ENCODE peak calls at places on chromosome 13, in four cellular contexts. Z is AG04450, E is breast epithelium, Y is tibial artery. H is an unnamed sample. For H3K27me3, the result is how much of the 10 kb centered on the place peaks cover.

GRCh38 chr13:97160421-97160820 is 61.7 kb upstream of the MBNL2 start:
- DNase-seq in Z (no peak), E (no peak), Y (no peak), H (no peak)

GRCh38 chr13:47480121-47480520 is 521.0 kb downstream of the SUCLA2 start:
- DNase-seq in Z (peak), E (no peak), Y (no peak), H (peak)

GRCh38 chr13:43472344-43472743 is 314.4 kb downstream of the ENOX1 start:
- DNase-seq in Z (no peak), E (no peak), Y (no peak), H (no peak)

GRCh38 chr13:113929628-113930615 is 44.0 kb downstream of the C13orf46 start:
- DNase-seq in Z (no peak), E (no peak), Y (peak), H (no peak)

GRCh38 chr13:27997904-27998522 is 9.5 kb upstream of the URAD start:
- DNase-seq in Z (no peak), E (no peak), Y (peak), H (peak)

GRCh38 chr13:27279506-27279905 is 8.9 kb downstream of the RASL11A start:
- DNase-seq in Z (no peak), E (no peak), Y (no peak), H (no peak)

GRCh38 chr13:27425918-27426630 is 1.7 kb downstream of the GTF3A start:
- DNase-seq in Z (no peak), E (peak), Y (peak), H (peak)

GRCh38 chr13:110426745-110427144 is 119.7 kb downstream of the COL4A2 start:
- DNase-seq in Z (no peak), E (no peak), Y (peak), H (no peak)

GRCh38 chr13:106484084-106484754 is 51.2 kb downstream of the EFNB2 start:
- DNase-seq in Z (no peak), E (no peak), Y (no peak), H (no peak)

GRCh38 chr13:74325106-74325505 is 190.9 kb upstream of the KLF12 start:
- DNase-seq in Z (peak), E (no peak), Y (no peak), H (peak)

GRCh38 chr13:90485441-90485840 is 862.0 kb upstream of the MIR17HG start:
- DNase-seq in Z (no peak), E (no peak), Y (no peak), H (peak)

GRCh38 chr13:65275838-65276630 is 1954.1 kb downstream of the PCDH9 start:
- DNase-seq in Z (no peak), E (no peak), Y (no peak), H (no peak)

GRCh38 chr13:20363604-20364003 is 131.5 kb upstream of the GJB6 start:
- DNase-seq in Z (no peak), E (no peak), Y (no peak), H (no peak)

GRCh38 chr13:73201601-73202000 is 142.8 kb downstream of the KLF5 start:
- DNase-seq in Z (no peak), E (no peak), Y (no peak), H (no peak)

GRCh38 chr13:29758591-29759114 is 91.8 kb downstream of the UBL3 start:
- DNase-seq in Z (no peak), E (no peak), Y (no peak), H (peak)

GRCh38 chr13:82062772-82063171 is 1721.8 kb upstream of the SPRY2 start:
- DNase-seq in Z (no peak), E (no peak), Y (no peak), H (no peak)

DNA sequence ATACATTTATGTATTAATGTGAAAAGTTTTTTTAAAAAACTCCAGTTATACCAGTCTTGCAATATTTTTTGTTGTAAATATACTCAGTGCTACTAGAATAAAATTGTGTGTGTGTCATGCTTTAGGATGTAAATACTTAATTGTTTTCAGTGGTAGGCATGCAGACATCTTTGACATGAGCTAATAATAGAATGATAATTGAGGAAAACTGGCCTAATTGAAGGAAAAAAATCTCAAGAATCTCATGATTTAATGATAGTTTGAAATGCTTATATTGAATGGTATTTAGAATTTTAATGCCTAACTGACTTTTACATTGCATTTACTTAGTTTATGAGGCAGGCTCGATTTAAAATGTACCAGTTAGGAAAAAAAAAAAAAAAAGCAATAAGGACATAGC is 3.2 kb upstream of the MAB21L1 start:
- DNase-seq in Z (no peak), E (no peak), Y (no peak), H (no peak)
- H3K27me3 ChIP-seq in Z (under half), E (under half), Y (under half), H (under half)

DNA sequence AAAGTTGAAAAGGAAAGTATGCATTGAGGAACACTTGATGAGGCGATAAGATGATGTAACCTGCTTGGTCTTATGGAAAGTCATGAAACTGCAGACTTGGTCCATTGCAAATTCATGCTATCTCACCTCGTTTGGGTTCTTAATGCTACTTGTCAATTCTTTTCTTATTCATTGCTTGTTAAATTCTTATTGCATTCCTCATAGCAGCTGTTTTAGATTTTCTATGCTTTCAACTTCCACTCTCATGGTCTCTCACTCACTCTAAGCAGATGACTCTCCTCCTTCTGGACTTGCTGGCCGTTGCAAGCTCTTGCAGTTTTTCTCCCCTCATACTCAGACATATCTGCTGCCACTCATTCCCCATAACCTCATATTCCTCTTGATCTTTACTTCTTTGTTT is 67.8 kb upstream of the CSNK1A1L start:
- DNase-seq in Z (peak), E (no peak), Y (no peak), H (peak)
- TF ChIP-seq CTCF in Z (peak), E (no peak), Y (no peak), H (no peak)

GRCh38 chr13:41613984-41614581 is 156.7 kb downstream of the RGCC start:
- DNase-seq in Z (peak), E (no peak), Y (peak), H (peak)

GRCh38 chr13:41613471-41613870 is 156.1 kb downstream of the RGCC start:
- DNase-seq in Z (no peak), E (no peak), Y (no peak), H (no peak)

GRCh38 chr13:41611385-41611784 is 154.0 kb downstream of the RGCC start:
- DNase-seq in Z (no peak), E (no peak), Y (no peak), H (no peak)

GRCh38 chr13:41615520-41615838 is 158.1 kb downstream of the RGCC start:
- DNase-seq in Z (no peak), E (no peak), Y (no peak), H (no peak)

DNA sequence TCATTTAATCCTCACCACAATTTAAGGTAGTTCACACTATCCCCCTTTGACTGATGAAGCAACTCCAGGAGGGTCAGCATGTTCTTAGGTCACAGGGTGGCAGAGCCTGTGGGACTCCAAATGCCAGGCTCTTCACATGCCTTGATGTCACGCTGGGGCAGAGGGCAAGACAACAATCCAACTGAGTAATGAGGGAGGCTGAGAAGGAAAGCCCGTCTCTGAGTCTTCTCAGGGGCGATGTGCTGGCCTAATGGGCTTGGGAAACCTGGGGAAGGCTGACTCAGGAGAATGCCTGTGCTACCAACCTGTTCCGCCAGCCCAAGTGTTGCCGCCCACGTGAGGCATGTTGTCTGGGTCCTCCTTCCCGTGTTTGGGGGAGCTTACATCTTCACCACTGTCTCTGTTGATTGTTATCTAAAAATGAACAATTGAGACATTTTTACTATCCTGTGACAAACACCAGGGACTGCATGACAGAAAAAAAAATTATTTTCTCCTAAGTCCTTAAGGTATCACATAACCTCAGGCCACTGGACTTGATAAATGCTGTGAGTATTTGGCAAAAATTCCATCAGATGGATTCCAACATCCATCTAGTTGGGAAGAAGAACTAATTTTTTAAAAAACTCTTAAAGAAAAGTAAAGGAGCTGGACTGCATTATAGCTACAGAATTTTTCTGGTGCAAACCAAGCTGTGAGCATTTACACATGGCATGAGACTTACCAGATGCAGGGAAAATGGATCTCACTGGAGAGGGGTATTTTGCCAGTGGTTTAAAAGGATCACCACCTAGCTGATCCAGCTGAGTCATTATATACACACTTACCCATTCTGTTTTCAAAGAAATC is 157.5 kb downstream of the RGCC start:
- DNase-seq in Z (no peak), E (no peak), Y (no peak), H (no peak)
- H3K27ac ChIP-seq in Z (peak), E (peak), Y (no peak), H (peak)

GRCh38 chr13:99959127-99959529 is 12.4 kb downstream of the ZIC5 start:
- DNase-seq in Z (no peak), E (no peak), Y (no peak), H (no peak)

GRCh38 chr13:99959538-99960230 is 11.9 kb downstream of the ZIC5 start:
- DNase-seq in Z (no peak), E (no peak), Y (no peak), H (no peak)

GRCh38 chr13:99960663-99961440 is 10.7 kb downstream of the ZIC5 start:
- DNase-seq in Z (no peak), E (no peak), Y (no peak), H (no peak)

GRCh38 chr13:99956473-99957349 is 14.9 kb downstream of the ZIC5 start:
- DNase-seq in Z (no peak), E (no peak), Y (no peak), H (no peak)

DNA sequence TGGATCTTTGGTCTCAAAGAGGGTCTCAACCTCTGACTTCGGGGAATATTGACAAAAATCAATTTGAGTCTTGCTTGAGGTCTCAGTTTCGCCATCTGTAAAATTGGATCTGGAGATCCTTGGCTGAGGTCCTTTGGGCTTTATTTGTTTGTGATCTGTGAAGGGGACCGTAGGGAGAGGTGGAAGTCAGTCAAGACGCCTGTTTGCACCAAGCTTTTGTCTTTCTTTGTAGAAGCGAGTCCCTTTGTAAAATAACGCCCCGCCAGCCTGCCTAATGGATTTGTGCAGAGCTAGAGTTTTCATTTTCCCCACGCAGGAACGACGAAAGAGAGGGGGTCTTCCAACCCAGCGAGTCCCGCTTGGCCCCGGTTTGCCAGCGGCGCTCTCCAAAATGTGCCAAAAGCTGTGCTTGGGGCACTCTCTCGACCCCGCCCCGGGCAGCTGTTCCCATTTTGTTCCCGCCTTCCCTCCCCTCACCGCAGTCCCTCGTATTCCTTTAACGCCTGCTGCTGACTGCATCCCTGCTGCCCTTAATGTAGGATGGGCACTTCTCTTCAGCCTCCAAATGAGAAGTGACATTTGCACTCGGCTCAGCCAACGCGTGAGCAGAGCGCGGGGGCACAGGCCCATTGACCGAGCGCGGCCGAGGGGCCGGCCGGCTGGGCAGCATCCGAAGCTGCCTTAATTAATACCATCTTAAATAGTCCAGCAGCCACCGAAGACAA is 13.0 kb downstream of the ZIC5 start:
- DNase-seq in Z (no peak), E (no peak), Y (no peak), H (no peak)
- H3K27me3 ChIP-seq in Z (half or more), E (half or more), Y (half or more), H (under half)

DNA sequence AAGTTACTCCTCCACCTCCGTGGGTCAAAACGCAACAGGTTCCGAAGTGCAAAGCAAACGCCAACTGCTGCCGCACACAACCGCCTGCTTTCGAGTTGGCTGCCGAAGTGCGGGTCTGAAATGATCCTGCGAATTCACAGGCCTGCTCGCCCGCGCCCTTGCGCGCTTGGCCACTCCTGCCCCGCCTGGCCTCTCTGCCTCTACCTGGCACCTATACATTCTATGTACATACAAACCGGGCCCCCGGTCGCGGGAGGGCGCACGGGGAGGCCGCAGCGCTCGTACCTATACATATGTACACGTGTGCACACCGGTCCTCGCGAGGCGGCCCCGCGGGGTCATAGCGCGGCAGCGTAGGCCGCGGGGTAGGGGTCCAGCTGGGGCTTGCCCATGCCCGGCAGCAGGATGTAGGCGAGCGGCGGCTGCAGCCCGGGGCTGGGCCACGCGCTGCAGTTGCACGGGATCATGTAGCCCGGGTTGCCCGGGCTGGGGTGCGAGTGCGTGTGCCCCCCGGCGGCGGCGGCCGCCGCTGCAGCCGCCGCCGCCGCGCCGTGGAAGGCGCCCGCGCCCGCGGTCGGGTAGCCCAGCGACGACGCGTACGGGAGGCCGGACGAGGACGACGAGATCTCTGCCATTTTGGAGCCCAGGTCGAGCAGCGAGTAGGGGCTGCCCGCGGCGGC is 1.3 kb downstream of the SOX21 start:
- DNase-seq in Z (no peak), E (no peak), Y (peak), H (no peak)
- TF ChIP-seq CTCF in Z (no peak), E (no peak), Y (no peak), H (peak)

DNA sequence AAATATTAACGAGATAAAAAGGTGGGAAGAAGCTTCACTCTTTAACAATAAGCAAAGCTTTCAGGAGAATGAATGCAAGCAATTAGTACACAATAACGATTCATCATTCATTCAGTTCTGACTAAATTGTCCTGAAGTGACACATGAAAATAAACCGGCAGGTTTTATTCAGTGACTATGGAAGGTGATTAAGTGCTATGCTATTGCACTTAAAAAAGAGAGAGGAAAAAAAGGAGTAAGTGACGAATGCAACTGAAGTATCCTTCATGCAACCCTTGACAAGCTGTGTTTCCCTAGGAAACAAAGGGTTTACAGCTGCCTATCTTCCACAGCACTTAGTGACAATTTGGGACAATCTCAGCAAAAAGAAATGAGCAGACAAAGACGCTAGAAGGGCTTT is 1.4 kb downstream of the LIG4 start:
- DNase-seq in Z (no peak), E (no peak), Y (no peak), H (no peak)
- H3K27ac ChIP-seq in Z (no peak), E (no peak), Y (no peak), H (no peak)

DNA sequence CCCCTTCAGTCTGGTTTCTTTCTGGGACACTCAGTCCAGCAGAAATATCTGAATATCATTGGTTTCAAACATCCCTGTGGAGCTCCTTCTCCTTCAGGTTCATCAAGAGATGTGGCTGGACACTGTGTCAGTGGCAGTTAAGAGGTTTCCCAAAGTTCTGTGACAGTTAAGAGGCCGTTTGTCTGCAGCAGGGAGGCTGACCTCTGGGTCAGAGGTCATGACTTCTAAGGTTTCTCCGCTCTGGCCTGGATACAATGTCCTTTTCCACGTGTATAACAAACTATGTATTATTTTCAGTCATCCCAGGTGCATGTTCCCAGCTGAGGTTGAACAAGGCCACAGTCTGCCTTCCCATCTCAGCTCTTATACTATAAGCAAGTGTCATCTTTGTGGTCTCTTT is 174.9 kb downstream of the B3GLCT start:
- DNase-seq in Z (no peak), E (no peak), Y (no peak), H (no peak)
- H3K27me3 ChIP-seq in Z (under half), E (under half), Y (under half), H (under half)

GRCh38 chr13:32259116-32259515 is 56.0 kb downstream of the ZAR1L start:
- DNase-seq in Z (no peak), E (no peak), Y (no peak), H (no peak)
- TF ChIP-seq CTCF in Z (no peak), E (no peak), Y (peak), H (peak)

GRCh38 chr13:51823861-51824260 is 19.9 kb upstream of the DHRS12 start:
- DNase-seq in Z (no peak), E (no peak), Y (no peak), H (no peak)

GRCh38 chr13:51825165-51825592 is 19.8 kb downstream of the TMEM272 start:
- DNase-seq in Z (no peak), E (no peak), Y (no peak), H (no peak)

GRCh38 chr13:51827254-51827653 is 17.7 kb downstream of the TMEM272 start:
- DNase-seq in Z (no peak), E (no peak), Y (no peak), H (no peak)

GRCh38 chr13:51826606-51827005 is 18.4 kb downstream of the TMEM272 start:
- DNase-seq in Z (no peak), E (peak), Y (no peak), H (no peak)

DNA sequence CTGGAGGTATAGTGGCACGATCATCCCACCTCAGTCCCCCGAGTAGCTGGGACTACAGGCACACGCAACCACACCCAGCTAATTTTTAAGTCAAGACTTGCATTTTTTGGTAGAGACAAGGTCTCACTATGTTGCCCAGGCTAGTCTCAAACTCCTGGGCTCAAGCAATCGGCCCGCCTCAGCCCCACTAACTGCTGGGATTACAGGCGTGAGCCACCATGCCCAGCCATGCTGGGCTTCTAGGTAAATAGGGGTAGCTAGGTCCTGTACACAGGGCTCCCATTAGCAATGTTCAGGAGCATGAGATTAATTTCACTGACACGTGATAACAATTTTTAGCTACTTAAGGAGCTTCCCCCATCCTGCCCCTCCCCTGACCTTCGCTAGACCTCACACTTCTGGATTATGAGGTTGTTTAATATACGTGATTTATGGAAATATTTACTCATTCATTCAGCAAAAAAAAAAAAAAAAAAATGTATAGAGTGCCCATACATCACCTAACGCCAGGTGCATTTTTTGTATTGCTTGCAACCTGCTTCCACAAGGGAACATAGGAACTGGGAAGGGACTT is 19.2 kb downstream of the TMEM272 start:
- DNase-seq in Z (no peak), E (no peak), Y (no peak), H (no peak)
- H3K27ac ChIP-seq in Z (no peak), E (peak), Y (no peak), H (no peak)

H was measured in brain microvascular endothelial cell.